ENCODE peak calls at places on chromosomes 12 and 14, in six cellular contexts. O is GM12878, N is HepG2, T is GM12891, B is K562, S is H1. H is an unnamed sample.

GRCh38 chr14:104664588-104664987 is 24.8 kb upstream of the INF2 start:
- DNase-seq in T (no peak), O (no peak), B (no peak), S (no peak), N (no peak), H (no peak)

GRCh38 chr12:46390304-46390703 is 17.7 kb upstream of the SLC38A2 start:
- DNase-seq in S (no peak), N (peak), T (no peak), B (no peak), O (no peak), H (no peak)

GRCh38 chr14:69682607-69683263 is 71.3 kb downstream of the SUSD6 start:
- DNase-seq in N (peak), S (no peak), T (no peak), B (no peak), O (no peak), H (no peak)

GRCh38 chr14:101965796-101966718 is 1.7 kb downstream of the DYNC1H1 start:
- DNase-seq in B (no peak), N (no peak), T (no peak), O (no peak), S (no peak), H (no peak)

GRCh38 chr12:132084681-132085635 is 59.2 kb downstream of the DDX51 start:
- DNase-seq in B (peak), T (no peak), N (peak), O (no peak), S (no peak), H (peak)

GRCh38 chr12:103677341-103677740 is 90.3 kb downstream of the STAB2 start:
- DNase-seq in N (no peak), T (no peak), S (no peak), B (no peak), O (no peak), H (no peak)

GRCh38 chr14:24943024-24943423 is 106.9 kb downstream of the STXBP6 start:
- DNase-seq in N (no peak), S (peak), B (no peak), O (no peak), T (no peak), H (no peak)

GRCh38 chr14:104957146-104958113 is 20.7 kb downstream of the AHNAK2 start:
- DNase-seq in B (no peak), N (no peak), S (no peak), T (no peak), O (no peak), H (no peak)

GRCh38 chr12:1797011-1797901 is 23.1 kb upstream of the LRTM2 start:
- DNase-seq in S (no peak), B (no peak), N (no peak), T (no peak), O (no peak), H (peak)

GRCh38 chr14:35277179-35277578 is 15.0 kb upstream of the PSMA6 start:
- DNase-seq in T (no peak), O (no peak), B (no peak), S (no peak), N (no peak), H (no peak)

GRCh38 chr14:43168374-43168925 is 1338.6 kb downstream of the FSCB start:
- DNase-seq in N (no peak), T (no peak), B (no peak), O (no peak), S (no peak), H (no peak)

GRCh38 chr12:114339626-114340025 is 66.3 kb downstream of the TBX5 start:
- DNase-seq in O (no peak), N (no peak), S (no peak), T (no peak), B (no peak), H (no peak)

GRCh38 chr12:79055926-79056674 is 191.5 kb downstream of the SYT1 start:
- DNase-seq in T (no peak), N (no peak), O (no peak), S (no peak), B (no peak), H (no peak)

GRCh38 chr12:66449531-66449930 is 147.2 kb downstream of the HELB start:
- DNase-seq in N (no peak), S (no peak), O (no peak), T (no peak), B (no peak), H (no peak)

GRCh38 chr12:98592825-98593322 is 612 bp upstream of the SLC25A3 start:
- DNase-seq in O (no peak), N (no peak), B (peak), T (no peak), S (no peak), H (no peak)

GRCh38 chr14:96027356-96028335 is 11.5 kb upstream of the C14orf132 start:
- DNase-seq in B (no peak), S (no peak), T (no peak), N (no peak), O (no peak), H (no peak)

GRCh38 chr12:118237053-118237665 is 101.2 kb downstream of the PEBP1 start:
- DNase-seq in O (peak), B (no peak), S (no peak), T (peak), N (no peak), H (peak)

GRCh38 chr14:49483266-49483665 is 102.9 kb downstream of the RPS29 start:
- DNase-seq in B (no peak), O (peak), S (no peak), T (no peak), N (no peak), H (no peak)

GRCh38 chr12:46490635-46491034 is 118.1 kb upstream of the SLC38A2 start:
- DNase-seq in B (no peak), N (no peak), T (no peak), O (no peak), S (no peak), H (no peak)

DNA sequence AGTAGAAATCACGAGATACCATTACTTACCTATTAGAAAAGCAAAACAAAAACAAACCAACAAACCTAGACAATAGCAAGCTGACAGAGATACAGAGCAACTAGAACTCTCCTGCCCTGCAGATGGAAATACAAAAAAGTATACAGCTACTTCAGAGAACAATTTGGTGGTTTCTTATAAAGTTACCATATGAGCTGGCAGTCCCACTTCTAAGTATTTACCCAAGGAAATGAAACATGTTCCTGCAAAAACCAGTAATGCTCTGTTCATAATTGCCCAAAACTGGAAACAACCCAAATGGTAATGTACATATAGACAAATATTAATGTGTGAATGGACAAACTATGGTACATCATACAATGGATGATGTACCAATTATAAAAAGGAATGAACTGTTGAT is 31.7 kb downstream of the FUT8 start:
- DNase-seq in B (no peak), O (no peak), N (no peak), T (no peak), S (no peak), H (no peak)
- TF ChIP-seq TAF1 in B (no peak), O (no peak), N (no peak), T (no peak), S (no peak), H (no peak)

GRCh38 chr14:54778618-54779017 is 124.0 kb downstream of the GCH1 start:
- DNase-seq in S (no peak), N (no peak), B (no peak), O (no peak), T (no peak), H (no peak)
- TF ChIP-seq TAF1 in S (no peak), N (no peak), B (no peak), O (no peak), T (no peak), H (no peak)

DNA sequence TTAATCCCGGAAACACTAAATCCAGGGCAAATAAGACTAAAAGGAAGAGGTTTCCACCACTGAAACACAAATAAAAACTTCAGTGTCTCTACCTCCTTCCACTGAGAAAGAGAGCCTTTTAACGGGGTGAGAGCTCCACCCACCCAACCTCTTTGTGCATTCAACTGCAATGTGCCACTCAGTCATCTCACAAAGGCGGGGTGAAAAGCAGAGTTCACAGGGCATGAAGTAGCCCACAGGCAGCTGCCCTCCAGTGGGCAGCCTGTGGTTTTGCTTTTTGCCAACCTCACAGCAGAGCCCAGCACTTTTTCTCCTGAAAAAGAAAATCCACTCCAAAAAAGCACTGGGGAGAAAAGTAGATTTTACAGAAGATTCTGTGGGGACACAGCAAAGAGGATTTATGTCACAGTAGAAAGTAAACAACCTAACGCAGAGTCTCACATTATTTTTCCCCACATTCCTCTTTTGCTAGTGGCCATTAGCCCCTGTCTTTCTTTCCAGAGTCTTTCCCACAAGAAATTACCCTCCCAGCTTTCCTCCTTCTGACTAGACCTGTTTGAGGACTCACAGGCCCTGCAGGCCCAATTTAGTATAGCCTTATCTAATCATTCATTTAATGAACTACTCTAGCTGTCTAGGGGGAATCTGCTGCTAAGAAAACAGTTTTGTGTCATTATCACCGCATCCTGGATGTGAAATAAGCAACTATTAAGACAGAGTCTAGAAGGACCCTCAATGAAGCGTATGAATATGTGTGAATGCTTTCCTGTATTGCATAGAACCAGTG is 753.8 kb upstream of the FOXG1 start:
- DNase-seq in T (no peak), B (no peak), S (no peak), O (no peak), N (no peak), H (no peak)
- TF ChIP-seq TAF1 in T (no peak), B (no peak), S (no peak), O (no peak), N (no peak), H (no peak)

DNA sequence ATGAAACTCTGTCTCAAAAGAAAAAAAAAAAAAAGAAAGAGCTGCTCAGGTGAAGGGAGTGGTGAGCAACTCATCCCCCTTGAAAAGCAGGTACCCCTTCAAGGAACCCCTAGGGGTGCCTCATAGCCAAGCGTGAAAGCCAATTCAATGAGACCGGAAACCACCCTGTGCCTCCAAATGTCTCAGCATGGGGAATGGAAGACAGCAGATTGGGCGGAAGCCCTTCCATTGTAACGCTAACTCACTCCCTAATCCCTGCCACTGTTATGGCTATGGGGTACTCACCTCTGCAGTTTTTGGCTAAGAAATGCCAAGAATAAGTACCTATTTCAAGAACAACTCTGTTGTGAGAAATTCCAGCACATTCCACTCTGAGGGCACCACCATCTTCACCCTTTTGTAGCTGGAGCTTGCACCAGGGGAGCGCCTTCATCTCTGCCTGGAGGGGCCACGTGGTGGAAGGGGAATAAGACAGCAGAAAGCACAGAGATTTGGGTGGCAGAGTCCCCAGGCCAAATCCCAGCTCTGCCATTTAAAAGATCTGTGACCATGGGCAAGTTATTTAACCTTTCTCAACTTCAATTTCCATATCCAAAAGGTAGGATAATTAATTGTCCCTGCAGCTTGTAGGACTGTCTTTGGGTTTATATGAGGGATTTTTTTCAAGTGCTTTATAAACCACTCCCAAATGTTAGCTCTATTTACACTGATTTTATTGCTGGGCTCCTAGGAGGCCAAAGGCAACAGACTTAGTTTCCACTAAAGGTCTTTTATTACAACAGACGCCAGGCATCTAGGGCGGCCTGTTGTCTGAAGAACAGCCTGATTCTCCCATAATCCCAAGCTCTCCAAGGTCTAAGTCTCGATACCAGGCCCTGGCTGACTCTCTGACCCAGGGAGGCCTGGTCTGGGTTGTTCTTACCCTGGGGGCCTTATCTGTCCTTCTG is 63.9 kb downstream of the ITPK1 start:
- DNase-seq in N (no peak), T (no peak), S (peak), B (no peak), O (no peak), H (no peak)
- TF ChIP-seq TAF1 in N (no peak), T (no peak), S (no peak), B (no peak), O (no peak), H (no peak)

GRCh38 chr12:124109760-124110159 is 136.7 kb downstream of the ZNF664 start:
- DNase-seq in B (peak), N (no peak), S (no peak), O (peak), T (peak), H (no peak)
- TF ChIP-seq TAF1 in B (no peak), N (no peak), S (no peak), O (no peak), T (no peak), H (no peak)

DNA sequence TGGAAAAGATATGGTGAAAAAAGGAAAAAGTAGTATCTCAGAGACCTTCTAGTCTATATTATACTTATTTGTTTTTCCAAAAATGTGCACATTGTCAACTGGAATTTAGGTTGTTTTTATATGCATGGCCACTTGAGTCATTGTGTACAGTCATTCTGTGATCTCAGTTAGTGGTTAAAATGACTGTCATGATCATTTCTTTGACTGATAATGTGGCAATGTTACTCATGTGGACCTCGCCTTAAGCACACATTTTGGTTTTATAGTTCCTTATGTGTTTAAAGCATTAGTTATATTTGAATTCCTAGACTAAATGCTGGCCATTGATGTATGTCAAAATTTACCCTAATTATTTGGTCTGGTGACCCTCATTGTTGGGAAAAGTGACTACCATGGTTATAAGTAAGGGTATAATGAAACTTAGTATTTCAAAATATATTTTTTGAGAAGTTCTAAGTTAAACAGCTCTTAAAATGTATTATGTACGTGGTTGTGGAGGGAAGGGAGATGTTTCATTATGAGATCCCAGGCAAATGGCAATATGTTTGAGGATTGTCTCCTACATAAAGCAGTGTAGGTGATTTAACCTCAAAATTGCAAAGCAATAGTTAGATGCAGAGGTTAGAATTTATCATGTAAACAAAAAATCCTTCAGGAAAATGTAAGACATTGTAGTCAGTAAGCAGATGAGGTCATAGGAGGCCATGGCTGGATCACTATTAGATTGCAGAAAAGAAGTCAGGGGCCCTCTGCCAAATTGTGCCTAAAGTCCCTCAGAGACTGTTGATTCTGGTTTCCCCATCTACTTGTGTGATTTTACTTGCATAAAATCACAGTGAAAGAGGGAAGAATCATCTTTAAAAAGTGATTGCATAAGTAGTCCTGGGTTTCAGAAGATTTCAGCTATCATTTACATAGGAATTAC is 17.5 kb downstream of the PNMA1 start:
- DNase-seq in T (no peak), S (no peak), N (peak), B (no peak), O (peak), H (no peak)
- TF ChIP-seq TAF1 in T (no peak), S (no peak), N (no peak), B (no peak), O (no peak), H (no peak)

DNA sequence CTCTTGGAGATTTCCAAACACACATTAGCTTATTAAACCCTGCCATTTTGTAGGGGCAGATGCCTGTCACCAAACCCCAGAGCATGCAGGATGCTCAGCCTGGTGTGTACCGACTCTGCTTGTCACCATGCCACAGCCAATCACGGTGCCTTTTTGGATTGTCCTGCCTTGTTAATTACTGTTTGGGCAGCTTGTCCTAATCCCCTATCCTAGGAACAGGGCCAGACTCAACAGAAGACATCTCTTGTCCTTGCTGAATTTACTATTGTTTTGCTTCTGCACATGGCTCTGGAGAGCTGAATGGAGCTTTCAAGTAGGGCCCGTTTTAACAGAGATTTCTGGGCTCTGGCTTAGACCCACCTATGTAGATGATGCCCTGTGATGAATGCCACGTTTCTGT is 388.5 kb downstream of the AACS start:
- DNase-seq in T (no peak), O (no peak), B (no peak), N (no peak), S (no peak), H (no peak)
- TF ChIP-seq TAF1 in T (no peak), O (no peak), B (no peak), N (no peak), S (no peak), H (no peak)